ENCODE peak calls at places on chromosomes 11 and 22, in six cellular contexts. One of them, this sample, is unnamed.

GRCh38 chr11:121351089-121351488 is 58.5 kb downstream of the SC5D start:
- DNase-seq in IMR-90: no peak
- DNase-seq in PC-9: no peak
- DNase-seq in testis: no peak
- DNase-seq in spleen: no peak
- DNase-seq in neural progenitor cell: no peak
- DNase-seq in this sample: no peak

GRCh38 chr11:118247041-118247440 is 5.1 kb downstream of the MPZL3 start:
- DNase-seq in testis: no peak
- DNase-seq in neural progenitor cell: no peak
- DNase-seq in PC-9: no peak
- DNase-seq in spleen: no peak
- DNase-seq in IMR-90: no peak
- DNase-seq in this sample: no peak

GRCh38 chr11:113396693-113397092 is 9.1 kb downstream of the ANKK1 start:
- DNase-seq in spleen: peak
- DNase-seq in testis: no peak
- DNase-seq in IMR-90: no peak
- DNase-seq in neural progenitor cell: no peak
- DNase-seq in PC-9: no peak
- DNase-seq in this sample: no peak

GRCh38 chr22:19668748-19669147 is 45.6 kb upstream of the SEPTIN5 start:
- DNase-seq in neural progenitor cell: no peak
- DNase-seq in testis: no peak
- DNase-seq in spleen: no peak
- DNase-seq in PC-9: no peak
- DNase-seq in IMR-90: no peak
- DNase-seq in this sample: no peak

GRCh38 chr11:15053201-15053685 is 20.1 kb upstream of the CALCB start:
- DNase-seq in PC-9: no peak
- DNase-seq in testis: no peak
- DNase-seq in spleen: no peak
- DNase-seq in neural progenitor cell: no peak
- DNase-seq in IMR-90: no peak
- DNase-seq in this sample: no peak

GRCh38 chr11:18624161-18624560 is 10.0 kb downstream of the SPTY2D1 start:
- DNase-seq in PC-9: no peak
- DNase-seq in neural progenitor cell: no peak
- DNase-seq in testis: no peak
- DNase-seq in spleen: no peak
- DNase-seq in IMR-90: no peak
- DNase-seq in this sample: no peak

GRCh38 chr11:116556483-116556882 is 216.3 kb downstream of the BUD13 start:
- DNase-seq in PC-9: no peak
- DNase-seq in IMR-90: no peak
- DNase-seq in neural progenitor cell: no peak
- DNase-seq in spleen: no peak
- DNase-seq in testis: no peak
- DNase-seq in this sample: no peak

GRCh38 chr11:29395555-29396072 is 621.2 kb downstream of the KCNA4 start:
- DNase-seq in testis: no peak
- DNase-seq in PC-9: no peak
- DNase-seq in spleen: no peak
- DNase-seq in neural progenitor cell: no peak
- DNase-seq in IMR-90: no peak
- DNase-seq in this sample: no peak

GRCh38 chr11:10778217-10778970 is 27.3 kb downstream of the CTR9 start:
- DNase-seq in spleen: no peak
- DNase-seq in neural progenitor cell: no peak
- DNase-seq in IMR-90: peak
- DNase-seq in testis: no peak
- DNase-seq in PC-9: no peak
- DNase-seq in this sample: no peak

GRCh38 chr11:107929611-107930200 is 1.5 kb downstream of the RAB39A start:
- DNase-seq in PC-9: no peak
- DNase-seq in spleen: no peak
- DNase-seq in neural progenitor cell: peak
- DNase-seq in testis: no peak
- DNase-seq in IMR-90: no peak
- DNase-seq in this sample: no peak

GRCh38 chr22:37187552-37187890 is 526 bp downstream of the C1QTNF6 start:
- DNase-seq in spleen: no peak
- DNase-seq in testis: no peak
- DNase-seq in IMR-90: peak
- DNase-seq in neural progenitor cell: no peak
- DNase-seq in PC-9: no peak
- DNase-seq in this sample: no peak

GRCh38 chr11:36605221-36606216 is 7.5 kb upstream of the RAG2 start:
- DNase-seq in spleen: no peak
- DNase-seq in IMR-90: no peak
- DNase-seq in testis: no peak
- DNase-seq in neural progenitor cell: no peak
- DNase-seq in PC-9: no peak
- DNase-seq in this sample: no peak

GRCh38 chr11:10488581-10489443 is 33.7 kb downstream of the AMPD3 start:
- DNase-seq in testis: peak
- DNase-seq in IMR-90: no peak
- DNase-seq in neural progenitor cell: no peak
- DNase-seq in spleen: peak
- DNase-seq in PC-9: peak
- DNase-seq in this sample: no peak

GRCh38 chr11:62553839-62554361 is 7.3 kb upstream of the AHNAK start:
- DNase-seq in neural progenitor cell: no peak
- DNase-seq in IMR-90: peak
- DNase-seq in testis: no peak
- DNase-seq in PC-9: peak
- DNase-seq in spleen: no peak
- DNase-seq in this sample: no peak

GRCh38 chr11:119305556-119306372 is 11.2 kb downstream of the MCAM start:
- DNase-seq in spleen: no peak
- DNase-seq in PC-9: no peak
- DNase-seq in neural progenitor cell: no peak
- DNase-seq in IMR-90: no peak
- DNase-seq in testis: no peak
- DNase-seq in this sample: no peak

GRCh38 chr11:94593030-94593429 is 25.9 kb downstream of the PIWIL4 start:
- DNase-seq in spleen: no peak
- DNase-seq in PC-9: no peak
- DNase-seq in neural progenitor cell: no peak
- DNase-seq in IMR-90: peak
- DNase-seq in testis: no peak
- DNase-seq in this sample: no peak

GRCh38 chr11:19380375-19380774 is 139.6 kb upstream of the E2F8 start:
- DNase-seq in testis: no peak
- DNase-seq in neural progenitor cell: no peak
- DNase-seq in PC-9: peak
- DNase-seq in spleen: no peak
- DNase-seq in IMR-90: peak
- DNase-seq in this sample: no peak

DNA sequence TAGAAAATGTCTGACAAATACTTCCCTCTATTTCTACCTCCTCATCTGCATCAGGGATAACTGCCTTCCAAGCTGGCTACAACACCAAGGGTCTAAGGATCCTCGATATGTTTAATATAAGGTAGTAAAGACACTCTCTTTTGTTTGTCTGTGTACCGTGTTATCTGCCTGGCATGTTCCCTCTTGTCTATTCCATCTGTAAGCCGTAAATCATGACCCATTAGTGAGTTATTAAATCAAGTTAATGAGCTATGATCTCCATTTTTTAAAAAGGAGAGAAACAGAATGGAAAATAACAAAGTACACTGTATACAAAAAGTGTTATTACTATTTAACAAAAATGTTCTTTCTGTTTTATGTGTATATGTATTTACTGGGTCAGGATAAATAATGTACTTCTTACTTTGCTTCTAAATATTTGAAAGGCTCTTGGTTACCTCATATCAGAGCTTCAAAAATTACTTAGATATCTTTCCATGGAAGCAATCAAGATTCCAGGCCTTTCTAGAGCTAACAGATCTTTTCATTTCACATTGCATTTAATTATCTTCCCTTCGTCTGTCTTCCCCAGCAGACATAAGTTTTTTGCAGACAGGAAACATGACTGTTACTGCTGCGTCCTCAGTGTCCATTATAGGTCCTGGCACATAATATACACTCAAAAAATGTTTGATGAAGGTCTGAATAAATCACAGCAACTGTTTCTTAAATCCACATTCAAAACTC is 342.6 kb upstream of the CCDC90B start:
- DNase-seq in PC-9: no peak
- DNase-seq in spleen: no peak
- DNase-seq in IMR-90: no peak
- DNase-seq in neural progenitor cell: no peak
- DNase-seq in testis: no peak
- DNase-seq in this sample: no peak
- H3K27ac ChIP-seq in PC-9: no peak
- H3K27ac ChIP-seq in spleen: no peak
- H3K27ac ChIP-seq in IMR-90: no peak
- H3K27ac ChIP-seq in neural progenitor cell: no peak
- H3K27ac ChIP-seq in testis: no peak
- H3K27ac ChIP-seq in this sample: no peak

GRCh38 chr22:24133187-24133965 is 47.9 kb upstream of the SUSD2 start:
- DNase-seq in neural progenitor cell: no peak
- DNase-seq in IMR-90: peak
- DNase-seq in testis: peak
- DNase-seq in PC-9: no peak
- DNase-seq in spleen: no peak
- DNase-seq in this sample: peak
- TF ChIP-seq CTCF in neural progenitor cell: peak
- TF ChIP-seq CTCF in IMR-90: peak
- TF ChIP-seq CTCF in testis: no peak
- TF ChIP-seq CTCF in PC-9: peak
- TF ChIP-seq CTCF in spleen: peak
- TF ChIP-seq CTCF in this sample: peak

GRCh38 chr11:12838463-12839120 is 164.4 kb downstream of the TEAD1 start:
- DNase-seq in PC-9: no peak
- DNase-seq in IMR-90: no peak
- DNase-seq in neural progenitor cell: no peak
- DNase-seq in spleen: no peak
- DNase-seq in testis: no peak
- DNase-seq in this sample: no peak

GRCh38 chr11:12842933-12843636 is 166.0 kb upstream of the RASSF10 start:
- DNase-seq in neural progenitor cell: peak
- DNase-seq in PC-9: peak
- DNase-seq in testis: no peak
- DNase-seq in spleen: no peak
- DNase-seq in IMR-90: no peak
- DNase-seq in this sample: no peak

GRCh38 chr11:12841946-12842630 is 167.0 kb upstream of the RASSF10 start:
- DNase-seq in testis: peak
- DNase-seq in neural progenitor cell: peak
- DNase-seq in spleen: no peak
- DNase-seq in PC-9: peak
- DNase-seq in IMR-90: peak
- DNase-seq in this sample: no peak

GRCh38 chr11:12845739-12846358 is 163.3 kb upstream of the RASSF10 start:
- DNase-seq in IMR-90: peak
- DNase-seq in testis: no peak
- DNase-seq in neural progenitor cell: peak
- DNase-seq in PC-9: no peak
- DNase-seq in spleen: no peak
- DNase-seq in this sample: no peak

DNA sequence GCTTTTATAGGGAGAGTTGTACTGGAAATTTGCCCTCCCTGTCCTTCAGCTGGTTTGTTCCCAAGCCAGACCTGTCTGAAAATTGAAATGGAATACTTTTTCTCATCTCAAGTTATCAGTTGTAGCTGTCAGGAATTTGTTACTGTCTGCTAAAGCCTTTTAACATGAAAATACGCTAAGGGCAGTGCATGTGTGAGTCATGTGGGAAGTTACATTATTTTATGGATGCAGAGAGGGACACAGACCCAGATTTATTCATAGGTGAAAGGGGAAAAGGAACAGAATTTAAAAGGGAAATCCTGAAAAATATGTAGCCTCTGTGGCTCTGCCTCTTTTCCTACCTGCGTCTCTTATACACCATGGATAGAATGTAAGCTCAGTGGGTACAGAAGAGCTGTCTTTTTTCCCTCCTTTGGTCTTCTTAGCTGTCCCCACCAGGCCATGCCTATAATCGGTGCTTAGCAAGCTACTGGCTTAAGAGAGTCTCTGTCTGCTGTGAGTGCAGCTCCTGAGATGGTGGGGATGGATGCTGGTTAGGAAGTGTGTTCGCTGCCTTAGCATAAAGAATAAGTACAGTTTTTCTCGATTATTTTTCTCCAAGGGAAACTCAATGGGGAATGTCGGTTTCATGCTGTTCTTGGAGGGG is 166.8 kb downstream of the TEAD1 start:
- DNase-seq in spleen: no peak
- DNase-seq in IMR-90: peak
- DNase-seq in neural progenitor cell: peak
- DNase-seq in PC-9: no peak
- DNase-seq in testis: no peak
- DNase-seq in this sample: no peak
- H3K27ac ChIP-seq in spleen: no peak
- H3K27ac ChIP-seq in IMR-90: no peak
- H3K27ac ChIP-seq in neural progenitor cell: peak
- H3K27ac ChIP-seq in PC-9: no peak
- H3K27ac ChIP-seq in testis: no peak
- H3K27ac ChIP-seq in this sample: no peak

GRCh38 chr11:60133917-60134316 is 45.5 kb downstream of the MS4A2 start:
- DNase-seq in IMR-90: no peak
- DNase-seq in testis: no peak
- DNase-seq in spleen: no peak
- DNase-seq in PC-9: no peak
- DNase-seq in neural progenitor cell: no peak
- DNase-seq in this sample: no peak

GRCh38 chr11:60129853-60130252 is 41.4 kb downstream of the MS4A2 start:
- DNase-seq in neural progenitor cell: no peak
- DNase-seq in testis: no peak
- DNase-seq in PC-9: no peak
- DNase-seq in IMR-90: no peak
- DNase-seq in spleen: no peak
- DNase-seq in this sample: no peak

GRCh38 chr11:60128376-60128775 is 39.9 kb downstream of the MS4A2 start:
- DNase-seq in spleen: no peak
- DNase-seq in IMR-90: no peak
- DNase-seq in testis: peak
- DNase-seq in neural progenitor cell: no peak
- DNase-seq in PC-9: no peak
- DNase-seq in this sample: no peak

GRCh38 chr11:60130496-60130895 is 42.0 kb downstream of the MS4A2 start:
- DNase-seq in spleen: no peak
- DNase-seq in testis: peak
- DNase-seq in PC-9: no peak
- DNase-seq in IMR-90: no peak
- DNase-seq in neural progenitor cell: peak
- DNase-seq in this sample: no peak

GRCh38 chr11:60131943-60132342 is 43.5 kb downstream of the MS4A2 start:
- DNase-seq in PC-9: no peak
- DNase-seq in spleen: no peak
- DNase-seq in neural progenitor cell: no peak
- DNase-seq in IMR-90: no peak
- DNase-seq in testis: no peak
- DNase-seq in this sample: no peak
- TF ChIP-seq CTCF in PC-9: no peak
- TF ChIP-seq CTCF in spleen: no peak
- TF ChIP-seq CTCF in neural progenitor cell: no peak
- TF ChIP-seq CTCF in IMR-90: no peak
- TF ChIP-seq CTCF in testis: no peak
- TF ChIP-seq CTCF in this sample: no peak